ENCODE peak calls at places on chromosomes 12 and 14, in five cellular contexts. One of them, this sample, is unnamed.

GRCh38 chr12:122194804-122195203 is 8.7 kb upstream of the B3GNT4 start:
- DNase-seq in mesenchymal stem cell: no peak
- DNase-seq in mesendoderm: no peak
- DNase-seq in HCT116: no peak
- DNase-seq in PC-3: no peak
- DNase-seq in this sample: no peak

GRCh38 chr12:94202245-94203180 is 54.1 kb downstream of the PLXNC1 start:
- DNase-seq in mesenchymal stem cell: no peak
- DNase-seq in PC-3: no peak
- DNase-seq in mesendoderm: no peak
- DNase-seq in HCT116: no peak
- DNase-seq in this sample: no peak

GRCh38 chr12:6764011-6764828 is 1.9 kb upstream of the PTMS start:
- DNase-seq in mesendoderm: peak
- DNase-seq in mesenchymal stem cell: peak
- DNase-seq in HCT116: peak
- DNase-seq in PC-3: peak
- DNase-seq in this sample: peak

GRCh38 chr14:33646692-33647260 is 304.1 kb downstream of the EGLN3 start:
- DNase-seq in mesendoderm: peak
- DNase-seq in mesenchymal stem cell: peak
- DNase-seq in PC-3: peak
- DNase-seq in HCT116: no peak
- DNase-seq in this sample: no peak

GRCh38 chr12:45336762-45337596 is 121.1 kb downstream of the ANO6 start:
- DNase-seq in mesenchymal stem cell: peak
- DNase-seq in mesendoderm: no peak
- DNase-seq in PC-3: peak
- DNase-seq in HCT116: no peak
- DNase-seq in this sample: no peak

GRCh38 chr12:77232045-77232444 is 166.7 kb upstream of the E2F7 start:
- DNase-seq in mesendoderm: no peak
- DNase-seq in PC-3: no peak
- DNase-seq in HCT116: no peak
- DNase-seq in mesenchymal stem cell: peak
- DNase-seq in this sample: no peak

GRCh38 chr12:57483466-57483865 is 3.8 kb upstream of the ARHGAP9 start:
- DNase-seq in PC-3: no peak
- DNase-seq in HCT116: no peak
- DNase-seq in mesenchymal stem cell: peak
- DNase-seq in mesendoderm: peak
- DNase-seq in this sample: no peak

GRCh38 chr12:77795699-77796098 is 35.0 kb upstream of the NAV3 start:
- DNase-seq in PC-3: no peak
- DNase-seq in mesendoderm: no peak
- DNase-seq in mesenchymal stem cell: peak
- DNase-seq in HCT116: no peak
- DNase-seq in this sample: no peak

GRCh38 chr12:21773799-21774198 is 707 bp downstream of the KCNJ8 start:
- DNase-seq in mesenchymal stem cell: no peak
- DNase-seq in mesendoderm: no peak
- DNase-seq in PC-3: no peak
- DNase-seq in HCT116: no peak
- DNase-seq in this sample: no peak

GRCh38 chr12:89960011-89960507 is 251.4 kb upstream of the ATP2B1 start:
- DNase-seq in HCT116: no peak
- DNase-seq in mesendoderm: no peak
- DNase-seq in mesenchymal stem cell: peak
- DNase-seq in PC-3: peak
- DNase-seq in this sample: no peak

GRCh38 chr14:101715209-101716076 is 46.1 kb upstream of the PPP2R5C start:
- DNase-seq in PC-3: no peak
- DNase-seq in mesenchymal stem cell: no peak
- DNase-seq in mesendoderm: no peak
- DNase-seq in HCT116: no peak
- DNase-seq in this sample: no peak

GRCh38 chr12:12010277-12011031 is 60.3 kb upstream of the BCL2L14 start:
- DNase-seq in mesenchymal stem cell: peak
- DNase-seq in PC-3: peak
- DNase-seq in HCT116: no peak
- DNase-seq in mesendoderm: no peak
- DNase-seq in this sample: no peak

GRCh38 chr14:61662437-61663311 is 32.6 kb upstream of the HIF1A start:
- DNase-seq in HCT116: peak
- DNase-seq in mesenchymal stem cell: peak
- DNase-seq in PC-3: peak
- DNase-seq in mesendoderm: peak
- DNase-seq in this sample: no peak

GRCh38 chr12:14643247-14643646 is 53.2 kb downstream of the GUCY2C start:
- DNase-seq in mesendoderm: no peak
- DNase-seq in HCT116: no peak
- DNase-seq in PC-3: no peak
- DNase-seq in mesenchymal stem cell: peak
- DNase-seq in this sample: no peak

GRCh38 chr14:91985008-91985407 is 37.5 kb upstream of the FBLN5 start:
- DNase-seq in mesendoderm: no peak
- DNase-seq in PC-3: peak
- DNase-seq in HCT116: no peak
- DNase-seq in mesenchymal stem cell: peak
- DNase-seq in this sample: no peak

GRCh38 chr14:101665478-101666078 is 95.9 kb upstream of the PPP2R5C start:
- DNase-seq in mesendoderm: peak
- DNase-seq in HCT116: peak
- DNase-seq in PC-3: peak
- DNase-seq in mesenchymal stem cell: peak
- DNase-seq in this sample: peak

GRCh38 chr14:76961631-76962302 is 66.7 kb downstream of the IRF2BPL start:
- DNase-seq in HCT116: peak
- DNase-seq in PC-3: peak
- DNase-seq in mesenchymal stem cell: peak
- DNase-seq in mesendoderm: peak
- DNase-seq in this sample: peak

GRCh38 chr12:54200412-54200811 is 11.6 kb upstream of the SMUG1 start:
- DNase-seq in HCT116: no peak
- DNase-seq in mesendoderm: no peak
- DNase-seq in mesenchymal stem cell: no peak
- DNase-seq in PC-3: no peak
- DNase-seq in this sample: no peak

GRCh38 chr12:14836336-14837210 is 6.8 kb downstream of the ART4 start:
- DNase-seq in mesendoderm: peak
- DNase-seq in PC-3: peak
- DNase-seq in mesenchymal stem cell: peak
- DNase-seq in HCT116: no peak
- DNase-seq in this sample: no peak

GRCh38 chr12:105084251-105085250 is at the start of gene ALDH1L2:
- DNase-seq in HCT116: peak
- DNase-seq in mesendoderm: peak
- DNase-seq in PC-3: peak
- DNase-seq in mesenchymal stem cell: peak
- DNase-seq in this sample: peak

GRCh38 chr12:79433465-79434072 is 257.2 kb downstream of the PAWR start:
- DNase-seq in mesendoderm: no peak
- DNase-seq in PC-3: peak
- DNase-seq in mesenchymal stem cell: no peak
- DNase-seq in HCT116: no peak
- DNase-seq in this sample: no peak

GRCh38 chr12:104213952-104214351 is 1.6 kb upstream of the TXNRD1 start:
- DNase-seq in mesenchymal stem cell: peak
- DNase-seq in HCT116: no peak
- DNase-seq in PC-3: peak
- DNase-seq in mesendoderm: no peak
- DNase-seq in this sample: no peak

GRCh38 chr12:95736631-95737030 is 53.9 kb downstream of the NTN4 start:
- DNase-seq in mesenchymal stem cell: no peak
- DNase-seq in HCT116: no peak
- DNase-seq in PC-3: no peak
- DNase-seq in mesendoderm: no peak
- DNase-seq in this sample: no peak

GRCh38 chr14:41783403-41783802 is 176.7 kb downstream of the LRFN5 start:
- DNase-seq in PC-3: no peak
- DNase-seq in mesendoderm: no peak
- DNase-seq in mesenchymal stem cell: no peak
- DNase-seq in HCT116: no peak
- DNase-seq in this sample: no peak

GRCh38 chr12:88923631-88924030 is 343.4 kb upstream of the KITLG start:
- DNase-seq in mesenchymal stem cell: no peak
- DNase-seq in PC-3: no peak
- DNase-seq in mesendoderm: no peak
- DNase-seq in HCT116: no peak
- DNase-seq in this sample: no peak

GRCh38 chr12:99455350-99456037 is 192.1 kb upstream of the GARIN6 start:
- DNase-seq in PC-3: peak
- DNase-seq in mesenchymal stem cell: peak
- DNase-seq in mesendoderm: peak
- DNase-seq in HCT116: peak
- DNase-seq in this sample: peak

GRCh38 chr12:570237-570925 is 92.9 kb downstream of the NINJ2 start:
- DNase-seq in mesenchymal stem cell: peak
- DNase-seq in HCT116: peak
- DNase-seq in mesendoderm: peak
- DNase-seq in PC-3: peak
- DNase-seq in this sample: peak

GRCh38 chr14:61438860-61439765 is 117.7 kb downstream of the PRKCH start:
- DNase-seq in mesendoderm: peak
- DNase-seq in PC-3: peak
- DNase-seq in HCT116: no peak
- DNase-seq in mesenchymal stem cell: peak
- DNase-seq in this sample: no peak

GRCh38 chr14:24665440-24665991 is 31.5 kb upstream of the GZMB start:
- DNase-seq in PC-3: no peak
- DNase-seq in mesenchymal stem cell: no peak
- DNase-seq in mesendoderm: no peak
- DNase-seq in HCT116: no peak
- DNase-seq in this sample: no peak

GRCh38 chr14:24664366-24664765 is 30.4 kb upstream of the GZMB start:
- DNase-seq in mesenchymal stem cell: no peak
- DNase-seq in HCT116: no peak
- DNase-seq in PC-3: no peak
- DNase-seq in mesendoderm: no peak
- DNase-seq in this sample: no peak

GRCh38 chr14:24659916-24660570 is 26.1 kb upstream of the GZMB start:
- DNase-seq in HCT116: no peak
- DNase-seq in PC-3: no peak
- DNase-seq in mesendoderm: no peak
- DNase-seq in mesenchymal stem cell: no peak
- DNase-seq in this sample: no peak

DNA sequence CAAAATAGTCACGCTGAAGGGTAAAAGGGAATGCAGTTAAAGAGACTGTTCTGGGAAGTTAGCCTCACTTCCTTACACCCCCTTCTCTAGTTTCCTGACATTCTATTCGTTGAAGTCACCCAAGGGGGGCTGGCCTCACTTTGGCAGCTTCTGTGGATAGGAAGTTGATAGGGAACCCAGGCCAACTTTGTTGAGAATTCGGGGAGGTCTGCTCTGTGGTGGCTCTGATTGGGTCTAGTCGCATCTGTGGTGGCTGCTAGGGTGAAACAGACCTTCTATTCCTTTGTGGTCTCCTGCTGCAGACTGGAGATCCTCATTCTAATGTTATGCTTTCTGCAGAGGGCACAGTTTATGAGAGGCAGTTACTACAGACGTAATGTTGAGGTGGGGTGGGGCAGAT is 28.8 kb upstream of the GZMB start:
- DNase-seq in PC-3: no peak
- DNase-seq in mesenchymal stem cell: no peak
- DNase-seq in mesendoderm: no peak
- DNase-seq in HCT116: no peak
- DNase-seq in this sample: no peak
- H3K9ac ChIP-seq in PC-3: no peak
- H3K9ac ChIP-seq in mesenchymal stem cell: no peak
- H3K9ac ChIP-seq in mesendoderm: no peak
- H3K9ac ChIP-seq in HCT116: no peak
- H3K9ac ChIP-seq in this sample: no peak

DNA sequence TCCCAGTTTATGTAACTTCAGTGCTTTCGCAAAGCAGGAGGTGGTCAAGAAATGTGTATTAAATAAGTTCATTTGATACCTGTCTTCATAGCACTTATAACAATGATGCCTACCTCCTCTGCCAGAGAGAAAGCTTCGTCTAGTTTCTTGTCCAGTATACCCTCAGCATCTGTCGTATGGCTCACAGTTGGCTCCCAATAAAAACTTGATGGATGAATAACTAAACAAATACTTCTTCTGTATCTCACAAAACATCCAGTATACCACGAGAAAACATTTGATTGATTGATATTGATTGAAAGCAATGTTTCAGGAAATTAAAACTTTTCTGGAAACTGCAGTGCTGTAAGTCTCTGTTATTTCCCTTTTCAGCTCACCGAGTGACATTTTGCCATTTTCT is 26.9 kb upstream of the PTGDR start:
- DNase-seq in PC-3: peak
- DNase-seq in HCT116: no peak
- DNase-seq in mesendoderm: no peak
- DNase-seq in mesenchymal stem cell: no peak
- DNase-seq in this sample: no peak
- H3K4me3 ChIP-seq in PC-3: no peak
- H3K4me3 ChIP-seq in HCT116: no peak
- H3K4me3 ChIP-seq in mesendoderm: no peak
- H3K4me3 ChIP-seq in mesenchymal stem cell: peak
- H3K4me3 ChIP-seq in this sample: no peak

GRCh38 chr12:13173012-13173441 is 23.5 kb upstream of the EMP1 start:
- DNase-seq in HCT116: no peak
- DNase-seq in mesendoderm: no peak
- DNase-seq in PC-3: no peak
- DNase-seq in mesenchymal stem cell: peak
- DNase-seq in this sample: no peak
- H3K9ac ChIP-seq in HCT116: peak
- H3K9ac ChIP-seq in mesendoderm: peak
- H3K9ac ChIP-seq in PC-3: peak
- H3K9ac ChIP-seq in mesenchymal stem cell: peak
- H3K9ac ChIP-seq in this sample: no peak

GRCh38 chr12:91383106-91383505 is 200.5 kb upstream of the DCN start:
- DNase-seq in PC-3: no peak
- DNase-seq in HCT116: no peak
- DNase-seq in mesendoderm: no peak
- DNase-seq in mesenchymal stem cell: no peak
- DNase-seq in this sample: no peak

GRCh38 chr12:91379051-91379775 is 196.6 kb upstream of the DCN start:
- DNase-seq in mesendoderm: no peak
- DNase-seq in HCT116: no peak
- DNase-seq in mesenchymal stem cell: no peak
- DNase-seq in PC-3: no peak
- DNase-seq in this sample: no peak

GRCh38 chr12:91381309-91381804 is 198.7 kb upstream of the DCN start:
- DNase-seq in mesenchymal stem cell: peak
- DNase-seq in mesendoderm: peak
- DNase-seq in PC-3: peak
- DNase-seq in HCT116: no peak
- DNase-seq in this sample: peak

GRCh38 chr12:91382081-91382543 is 199.5 kb upstream of the DCN start:
- DNase-seq in HCT116: peak
- DNase-seq in PC-3: peak
- DNase-seq in mesendoderm: peak
- DNase-seq in mesenchymal stem cell: peak
- DNase-seq in this sample: peak

GRCh38 chr12:91380651-91381050 is 198.0 kb upstream of the DCN start:
- DNase-seq in HCT116: no peak
- DNase-seq in mesendoderm: no peak
- DNase-seq in PC-3: no peak
- DNase-seq in mesenchymal stem cell: no peak
- DNase-seq in this sample: no peak
- H3K4me3 ChIP-seq in HCT116: no peak
- H3K4me3 ChIP-seq in mesendoderm: no peak
- H3K4me3 ChIP-seq in PC-3: no peak
- H3K4me3 ChIP-seq in mesenchymal stem cell: peak
- H3K4me3 ChIP-seq in this sample: no peak

This sample was measured in NT2/D1.